ENCODE peak calls at places on chromosome 17, in five cellular contexts. M is kidney tubule cell; B is stimulated activated CD8-positive, alpha-beta memory T cell treated with anti-CD3 and anti-CD28 coated beads, Interleukin-7, amount 100 ng/mL, for 4 hours; I is T-helper 1 cell; Y is NAMALWA. E is an unnamed sample.

GRCh38 chr17:72771734-72772133 is 320.8 kb downstream of the SLC39A11 start:
- DNase-seq in M (no peak), B (no peak), I (no peak), Y (no peak), E (no peak)

GRCh38 chr17:5500804-5501391 is 14.5 kb downstream of the MIS12 start:
- DNase-seq in M (peak; percentile 76), B (peak; percentile 75), I (peak; percentile 57), Y (peak; percentile 45), E (peak; percentile 87)

GRCh38 chr17:4935650-4936049 is 3.6 kb downstream of the GP1BA start:
- DNase-seq in M (no peak), B (no peak), I (no peak), Y (no peak), E (no peak)

GRCh38 chr17:53150101-53150698 is 672.5 kb upstream of the KIF2B start:
- DNase-seq in M (peak; percentile 11), B (no peak), I (no peak), Y (peak; percentile 19), E (no peak)

GRCh38 chr17:49013311-49014205 is 16.4 kb downstream of the IGF2BP1 start:
- DNase-seq in M (no peak), B (no peak), I (no peak), Y (no peak), E (no peak)

GRCh38 chr17:4958102-4958501 is 7.2 kb downstream of the ENO3 start:
- DNase-seq in M (no peak), B (no peak), I (no peak), Y (no peak), E (no peak)

GRCh38 chr17:27491713-27492190 is 35.5 kb downstream of the KSR1 start:
- DNase-seq in M (peak; percentile 48), B (no peak), I (no peak), Y (no peak), E (no peak)

GRCh38 chr17:55727920-55728319 is 5.3 kb upstream of the TMEM100 start:
- DNase-seq in M (peak; percentile 28), B (no peak), I (no peak), Y (no peak), E (no peak)

GRCh38 chr17:732788-733720 is 658 bp downstream of the TLCD3A start:
- DNase-seq in M (peak; percentile 82), B (peak; percentile 31), I (no peak), Y (no peak), E (peak; percentile 37)

GRCh38 chr17:19306160-19307111 is 56.1 kb downstream of the B9D1 start:
- DNase-seq in M (no peak), B (no peak), I (no peak), Y (peak; percentile 94), E (peak; percentile 62)

GRCh38 chr17:77320046-77320445 is 179.3 kb downstream of the SEC14L1 start:
- DNase-seq in M (no peak), B (no peak), I (no peak), Y (no peak), E (no peak)

GRCh38 chr17:60748232-60748631 is 70.6 kb downstream of the BCAS3 start:
- DNase-seq in M (no peak), B (no peak), I (no peak), Y (no peak), E (no peak)

GRCh38 chr17:2075336-2076056 is 20.6 kb downstream of the HIC1 start:
- DNase-seq in M (no peak), B (no peak), I (no peak), Y (no peak), E (no peak)

GRCh38 chr17:47990962-47991731 is 20.2 kb downstream of the CDK5RAP3 start:
- DNase-seq in M (no peak), B (no peak), I (no peak), Y (no peak), E (no peak)

GRCh38 chr17:81294512-81295030 is 536 bp downstream of the SLC38A10 start:
- DNase-seq in M (peak; percentile 23), B (peak; percentile 8), I (no peak), Y (no peak), E (no peak)